ENCODE peak calls at places on chromosomes 4 and X, in seven cellular contexts. One of them, this sample, is unnamed. For H3K9me3, the result is how much of the 10 kb centered on the place peaks cover.

GRCh38 chr4:113781439-113782040 is 20.0 kb upstream of the CAMK2D start:
- DNase-seq in suprapubic skin: no peak
- DNase-seq in SK-N-MC: no peak
- DNase-seq in transverse colon: no peak
- DNase-seq in GM12878: no peak
- DNase-seq in HepG2: no peak
- DNase-seq in upper lobe of left lung: no peak
- DNase-seq in this sample: no peak

GRCh38 chr4:2292679-2293108 is 30.8 kb upstream of the MXD4 start:
- DNase-seq in suprapubic skin: peak
- DNase-seq in upper lobe of left lung: no peak
- DNase-seq in HepG2: no peak
- DNase-seq in transverse colon: no peak
- DNase-seq in GM12878: no peak
- DNase-seq in SK-N-MC: peak
- DNase-seq in this sample: no peak

GRCh38 chr4:129994715-129995114 is 898.8 kb downstream of the C4orf33 start:
- DNase-seq in SK-N-MC: no peak
- DNase-seq in suprapubic skin: no peak
- DNase-seq in upper lobe of left lung: no peak
- DNase-seq in HepG2: no peak
- DNase-seq in GM12878: peak
- DNase-seq in transverse colon: no peak
- DNase-seq in this sample: no peak

GRCh38 chr4:179352221-179352620 is 1910.0 kb upstream of the AGA start:
- DNase-seq in transverse colon: no peak
- DNase-seq in upper lobe of left lung: no peak
- DNase-seq in GM12878: no peak
- DNase-seq in HepG2: no peak
- DNase-seq in suprapubic skin: no peak
- DNase-seq in SK-N-MC: no peak
- DNase-seq in this sample: no peak

GRCh38 chrX:19513383-19513782 is 1.9 kb downstream of the MAP3K15 start:
- DNase-seq in GM12878: no peak
- DNase-seq in SK-N-MC: no peak
- DNase-seq in upper lobe of left lung: peak
- DNase-seq in HepG2: peak
- DNase-seq in transverse colon: no peak
- DNase-seq in suprapubic skin: no peak
- DNase-seq in this sample: no peak

GRCh38 chr4:76752911-76753494 is 144.9 kb downstream of the SOWAHB start:
- DNase-seq in SK-N-MC: no peak
- DNase-seq in upper lobe of left lung: no peak
- DNase-seq in HepG2: no peak
- DNase-seq in suprapubic skin: no peak
- DNase-seq in transverse colon: no peak
- DNase-seq in GM12878: no peak
- DNase-seq in this sample: no peak

GRCh38 chr4:10380695-10381094 is 76.5 kb downstream of the ZNF518B start:
- DNase-seq in upper lobe of left lung: no peak
- DNase-seq in transverse colon: no peak
- DNase-seq in SK-N-MC: no peak
- DNase-seq in GM12878: no peak
- DNase-seq in HepG2: no peak
- DNase-seq in suprapubic skin: no peak
- DNase-seq in this sample: no peak

GRCh38 chr4:111806331-111806730 is 338.9 kb upstream of the FAM241A start:
- DNase-seq in upper lobe of left lung: no peak
- DNase-seq in transverse colon: no peak
- DNase-seq in GM12878: no peak
- DNase-seq in SK-N-MC: no peak
- DNase-seq in suprapubic skin: no peak
- DNase-seq in HepG2: peak
- DNase-seq in this sample: no peak

GRCh38 chr4:1494416-1495315 is 88.4 kb upstream of the NKX1-1 start:
- DNase-seq in SK-N-MC: no peak
- DNase-seq in suprapubic skin: peak
- DNase-seq in GM12878: no peak
- DNase-seq in transverse colon: no peak
- DNase-seq in upper lobe of left lung: no peak
- DNase-seq in HepG2: no peak
- DNase-seq in this sample: no peak

GRCh38 chr4:46506876-46507275 is 116.9 kb upstream of the GABRA2 start:
- DNase-seq in upper lobe of left lung: no peak
- DNase-seq in transverse colon: no peak
- DNase-seq in suprapubic skin: no peak
- DNase-seq in GM12878: no peak
- DNase-seq in HepG2: no peak
- DNase-seq in SK-N-MC: peak
- DNase-seq in this sample: no peak

GRCh38 chr4:96677499-96677898 is 837.6 kb downstream of the PDHA2 start:
- DNase-seq in transverse colon: no peak
- DNase-seq in GM12878: no peak
- DNase-seq in suprapubic skin: no peak
- DNase-seq in upper lobe of left lung: no peak
- DNase-seq in SK-N-MC: no peak
- DNase-seq in HepG2: no peak
- DNase-seq in this sample: no peak

GRCh38 chrX:48578661-48579128 is 4.4 kb downstream of the RBM3 start:
- DNase-seq in SK-N-MC: no peak
- DNase-seq in suprapubic skin: no peak
- DNase-seq in GM12878: no peak
- DNase-seq in HepG2: no peak
- DNase-seq in transverse colon: no peak
- DNase-seq in upper lobe of left lung: no peak
- DNase-seq in this sample: no peak

GRCh38 chrX:134460005-134460860 is at the start of gene HPRT1:
- DNase-seq in HepG2: peak
- DNase-seq in suprapubic skin: peak
- DNase-seq in SK-N-MC: no peak
- DNase-seq in transverse colon: peak
- DNase-seq in GM12878: no peak
- DNase-seq in upper lobe of left lung: peak
- DNase-seq in this sample: peak

GRCh38 chrX:139202742-139203410 is 327.7 kb upstream of the F9 start:
- DNase-seq in transverse colon: no peak
- DNase-seq in SK-N-MC: no peak
- DNase-seq in HepG2: no peak
- DNase-seq in upper lobe of left lung: no peak
- DNase-seq in GM12878: no peak
- DNase-seq in suprapubic skin: no peak
- DNase-seq in this sample: no peak

GRCh38 chr4:107863850-107864371 is 39.2 kb downstream of the SGMS2 start:
- DNase-seq in upper lobe of left lung: no peak
- DNase-seq in transverse colon: peak
- DNase-seq in HepG2: peak
- DNase-seq in suprapubic skin: no peak
- DNase-seq in GM12878: no peak
- DNase-seq in SK-N-MC: no peak
- DNase-seq in this sample: peak

GRCh38 chr4:69057620-69058409 is 38.5 kb upstream of the UGT2B7 start:
- DNase-seq in upper lobe of left lung: no peak
- DNase-seq in SK-N-MC: no peak
- DNase-seq in GM12878: no peak
- DNase-seq in transverse colon: no peak
- DNase-seq in suprapubic skin: no peak
- DNase-seq in HepG2: peak
- DNase-seq in this sample: peak

GRCh38 chr4:113468165-113469022 is 293.1 kb downstream of the CAMK2D start:
- DNase-seq in SK-N-MC: no peak
- DNase-seq in HepG2: peak
- DNase-seq in transverse colon: peak
- DNase-seq in upper lobe of left lung: peak
- DNase-seq in suprapubic skin: peak
- DNase-seq in GM12878: no peak
- DNase-seq in this sample: peak

GRCh38 chr4:2241003-2241402 is 918 bp downstream of the HAUS3 start:
- DNase-seq in upper lobe of left lung: no peak
- DNase-seq in HepG2: no peak
- DNase-seq in suprapubic skin: no peak
- DNase-seq in SK-N-MC: no peak
- DNase-seq in GM12878: no peak
- DNase-seq in transverse colon: no peak
- DNase-seq in this sample: no peak

GRCh38 chr4:130468340-130468739 is 1372.4 kb downstream of the C4orf33 start:
- DNase-seq in suprapubic skin: no peak
- DNase-seq in SK-N-MC: no peak
- DNase-seq in GM12878: no peak
- DNase-seq in transverse colon: no peak
- DNase-seq in HepG2: no peak
- DNase-seq in upper lobe of left lung: no peak
- DNase-seq in this sample: no peak

GRCh38 chr4:169823685-169824084 is 65.9 kb upstream of the HPF1 start:
- DNase-seq in suprapubic skin: no peak
- DNase-seq in SK-N-MC: peak
- DNase-seq in upper lobe of left lung: peak
- DNase-seq in transverse colon: peak
- DNase-seq in HepG2: peak
- DNase-seq in GM12878: no peak
- DNase-seq in this sample: no peak

GRCh38 chrX:73262991-73263390 is 48.3 kb upstream of the NAP1L2 start:
- DNase-seq in transverse colon: no peak
- DNase-seq in suprapubic skin: no peak
- DNase-seq in upper lobe of left lung: no peak
- DNase-seq in HepG2: peak
- DNase-seq in GM12878: no peak
- DNase-seq in SK-N-MC: no peak
- DNase-seq in this sample: no peak

GRCh38 chr4:147580396-147580795 is 36.8 kb upstream of the TMEM184C start:
- DNase-seq in HepG2: no peak
- DNase-seq in suprapubic skin: no peak
- DNase-seq in transverse colon: no peak
- DNase-seq in SK-N-MC: no peak
- DNase-seq in GM12878: no peak
- DNase-seq in upper lobe of left lung: no peak
- DNase-seq in this sample: no peak

GRCh38 chrX:78923198-78924015 is 21.8 kb upstream of the P2RY10 start:
- DNase-seq in HepG2: no peak
- DNase-seq in GM12878: peak
- DNase-seq in upper lobe of left lung: no peak
- DNase-seq in SK-N-MC: no peak
- DNase-seq in suprapubic skin: no peak
- DNase-seq in transverse colon: no peak
- DNase-seq in this sample: no peak

GRCh38 chr4:7646384-7647061 is 211.8 kb upstream of the PSAPL1 start:
- DNase-seq in HepG2: peak
- DNase-seq in GM12878: no peak
- DNase-seq in suprapubic skin: no peak
- DNase-seq in upper lobe of left lung: peak
- DNase-seq in SK-N-MC: no peak
- DNase-seq in transverse colon: no peak
- DNase-seq in this sample: no peak

GRCh38 chrX:103861200-103861599 is 29.1 kb upstream of the RAB9B start:
- DNase-seq in HepG2: no peak
- DNase-seq in suprapubic skin: no peak
- DNase-seq in GM12878: no peak
- DNase-seq in transverse colon: no peak
- DNase-seq in upper lobe of left lung: no peak
- DNase-seq in SK-N-MC: no peak
- DNase-seq in this sample: no peak

GRCh38 chr4:38495481-38495880 is 168.5 kb upstream of the KLF3 start:
- DNase-seq in HepG2: peak
- DNase-seq in SK-N-MC: no peak
- DNase-seq in GM12878: no peak
- DNase-seq in suprapubic skin: no peak
- DNase-seq in upper lobe of left lung: no peak
- DNase-seq in transverse colon: no peak
- DNase-seq in this sample: no peak

GRCh38 chr4:99504804-99505502 is 5.9 kb upstream of the C4orf17 start:
- DNase-seq in GM12878: no peak
- DNase-seq in HepG2: no peak
- DNase-seq in suprapubic skin: no peak
- DNase-seq in upper lobe of left lung: no peak
- DNase-seq in SK-N-MC: no peak
- DNase-seq in transverse colon: no peak
- DNase-seq in this sample: no peak

GRCh38 chr4:29708473-29708872 is 1011.7 kb upstream of the PCDH7 start:
- DNase-seq in SK-N-MC: peak
- DNase-seq in suprapubic skin: no peak
- DNase-seq in GM12878: no peak
- DNase-seq in HepG2: no peak
- DNase-seq in transverse colon: no peak
- DNase-seq in upper lobe of left lung: no peak
- DNase-seq in this sample: no peak

GRCh38 chr4:53840643-53841042 is 223.8 kb downstream of the CHIC2 start:
- DNase-seq in upper lobe of left lung: no peak
- DNase-seq in transverse colon: no peak
- DNase-seq in GM12878: no peak
- DNase-seq in HepG2: no peak
- DNase-seq in SK-N-MC: no peak
- DNase-seq in suprapubic skin: no peak
- DNase-seq in this sample: no peak

GRCh38 chr4:116015062-116015461 is 901.6 kb upstream of the NDST4 start:
- DNase-seq in suprapubic skin: no peak
- DNase-seq in SK-N-MC: no peak
- DNase-seq in upper lobe of left lung: no peak
- DNase-seq in HepG2: no peak
- DNase-seq in GM12878: no peak
- DNase-seq in transverse colon: no peak
- DNase-seq in this sample: no peak
- H3K9me3 ChIP-seq in suprapubic skin: under half
- H3K9me3 ChIP-seq in SK-N-MC: under half
- H3K9me3 ChIP-seq in upper lobe of left lung: under half
- H3K9me3 ChIP-seq in HepG2: half or more
- H3K9me3 ChIP-seq in GM12878: under half
- H3K9me3 ChIP-seq in transverse colon: under half
- H3K9me3 ChIP-seq in this sample: half or more

GRCh38 chrX:154136627-154137161 is 7.3 kb upstream of the OPN1LW start:
- DNase-seq in suprapubic skin: peak
- DNase-seq in SK-N-MC: no peak
- DNase-seq in GM12878: no peak
- DNase-seq in HepG2: peak
- DNase-seq in transverse colon: peak
- DNase-seq in upper lobe of left lung: peak
- DNase-seq in this sample: peak
- TF ChIP-seq POLR2AphosphoS5 in suprapubic skin: no peak
- TF ChIP-seq POLR2AphosphoS5 in SK-N-MC: no peak
- TF ChIP-seq POLR2AphosphoS5 in GM12878: no peak
- TF ChIP-seq POLR2AphosphoS5 in HepG2: no peak
- TF ChIP-seq POLR2AphosphoS5 in transverse colon: no peak
- TF ChIP-seq POLR2AphosphoS5 in upper lobe of left lung: no peak
- TF ChIP-seq POLR2AphosphoS5 in this sample: no peak

DNA sequence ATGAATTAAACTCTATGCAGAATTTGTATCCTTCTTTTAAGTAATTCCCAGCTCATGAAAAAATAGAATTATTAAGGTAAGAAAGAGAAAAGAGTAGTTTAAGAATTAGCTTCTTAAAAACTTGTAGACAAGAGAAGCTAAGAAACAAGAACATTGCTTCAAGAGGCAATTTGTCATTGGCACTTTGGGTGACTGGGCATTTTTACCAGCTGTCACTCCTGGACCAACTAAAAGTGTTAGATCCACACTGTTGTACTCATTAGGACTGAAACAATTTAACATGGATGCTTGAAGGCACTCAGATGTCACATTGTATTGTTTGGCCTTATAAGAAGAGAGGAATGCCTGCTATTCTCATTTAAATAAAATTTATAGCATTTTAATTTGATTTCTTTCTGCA is 7.4 kb downstream of the COL25A1 start:
- DNase-seq in HepG2: no peak
- DNase-seq in upper lobe of left lung: no peak
- DNase-seq in GM12878: no peak
- DNase-seq in transverse colon: no peak
- DNase-seq in SK-N-MC: no peak
- DNase-seq in suprapubic skin: no peak
- DNase-seq in this sample: no peak
- H3K27ac ChIP-seq in HepG2: no peak
- H3K27ac ChIP-seq in upper lobe of left lung: no peak
- H3K27ac ChIP-seq in GM12878: no peak
- H3K27ac ChIP-seq in transverse colon: no peak
- H3K27ac ChIP-seq in SK-N-MC: no peak
- H3K27ac ChIP-seq in suprapubic skin: no peak
- H3K27ac ChIP-seq in this sample: no peak

GRCh38 chrX:55709735-55710134 is 7.8 kb upstream of the RRAGB start:
- DNase-seq in SK-N-MC: no peak
- DNase-seq in transverse colon: no peak
- DNase-seq in GM12878: no peak
- DNase-seq in HepG2: no peak
- DNase-seq in suprapubic skin: no peak
- DNase-seq in upper lobe of left lung: no peak
- DNase-seq in this sample: no peak
- H3K9me3 ChIP-seq in SK-N-MC: under half
- H3K9me3 ChIP-seq in transverse colon: under half
- H3K9me3 ChIP-seq in GM12878: under half
- H3K9me3 ChIP-seq in HepG2: under half
- H3K9me3 ChIP-seq in suprapubic skin: under half
- H3K9me3 ChIP-seq in upper lobe of left lung: under half
- H3K9me3 ChIP-seq in this sample: under half

This sample was measured in stomach.